ENCODE peak calls at places on chromosomes 4 and X, in eight cellular contexts. N, A, H, V, U, Z, P and O are unnamed samples.

GRCh38 chr4:65670331-65671031 is at the start of gene EPHA5:
- DNase-seq in N (peak; percentile 79), A (peak; percentile 79), H (peak; percentile 78), V (peak; percentile 36), U (peak; percentile 45), Z (peak; percentile 77), P (peak; percentile 93), O (peak; percentile 93)

GRCh38 chr4:156537275-156537674 is 434.3 kb downstream of the PDGFC start:
- DNase-seq in N (no peak), A (no peak), H (no peak), V (no peak), U (no peak), Z (no peak), P (no peak), O (no peak)

GRCh38 chr4:15729910-15730533 is 27.2 kb downstream of the BST1 start:
- DNase-seq in N (no peak), A (peak; percentile 63), H (peak; percentile 51), V (peak; percentile 60), U (peak; percentile 51), Z (no peak), P (peak; percentile 40), O (peak; percentile 82)

GRCh38 chrX:115642895-115643530 is 82.0 kb downstream of the PLS3 start:
- DNase-seq in N (peak; percentile 33), A (peak; percentile 75), H (no peak), V (peak; percentile 77), U (peak; percentile 38), Z (no peak), P (peak; percentile 66), O (peak; percentile 60)

GRCh38 chr4:22512306-22512705 is 3.6 kb downstream of the ADGRA3 start:
- DNase-seq in N (no peak), A (no peak), H (no peak), V (peak; percentile 43), U (no peak), Z (no peak), P (no peak), O (no peak)

GRCh38 chr4:82611982-82612381 is 50.2 kb upstream of the TMEM150C start:
- DNase-seq in N (no peak), A (no peak), H (no peak), V (no peak), U (no peak), Z (no peak), P (no peak), O (no peak)

GRCh38 chrX:56978172-56978571 is 17.2 kb downstream of the SPIN3 start:
- DNase-seq in N (peak; percentile 14), A (peak; percentile 53), H (peak; percentile 18), V (peak; percentile 37), U (peak; percentile 51), Z (no peak), P (peak; percentile 40), O (peak; percentile 39)

GRCh38 chr4:173520921-173521473 is 9.0 kb downstream of the HAND2 start:
- DNase-seq in N (no peak), A (no peak), H (peak; percentile 52), V (no peak), U (no peak), Z (no peak), P (no peak), O (no peak)

GRCh38 chr4:2862528-2862927 is 18.9 kb downstream of the ADD1 start:
- DNase-seq in N (no peak), A (peak; percentile 66), H (peak; percentile 52), V (no peak), U (peak; percentile 25), Z (no peak), P (peak; percentile 23), O (peak; percentile 83)

GRCh38 chr4:92305148-92305877 is 1.5 kb downstream of the GRID2 start:
- DNase-seq in N (no peak), A (peak; percentile 63), H (peak; percentile 91), V (peak; percentile 63), U (peak; percentile 7), Z (peak; percentile 82), P (peak; percentile 39), O (peak; percentile 68)

GRCh38 chr4:26288308-26288982 is 32.4 kb upstream of the RBPJ start:
- DNase-seq in N (no peak), A (no peak), H (no peak), V (peak; percentile 65), U (peak; percentile 75), Z (no peak), P (peak; percentile 47), O (peak; percentile 77)

GRCh38 chr4:73152893-73153292 is 83.4 kb upstream of the COX18 start:
- DNase-seq in N (no peak), A (no peak), H (no peak), V (peak; percentile 23), U (no peak), Z (no peak), P (no peak), O (no peak)

DNA sequence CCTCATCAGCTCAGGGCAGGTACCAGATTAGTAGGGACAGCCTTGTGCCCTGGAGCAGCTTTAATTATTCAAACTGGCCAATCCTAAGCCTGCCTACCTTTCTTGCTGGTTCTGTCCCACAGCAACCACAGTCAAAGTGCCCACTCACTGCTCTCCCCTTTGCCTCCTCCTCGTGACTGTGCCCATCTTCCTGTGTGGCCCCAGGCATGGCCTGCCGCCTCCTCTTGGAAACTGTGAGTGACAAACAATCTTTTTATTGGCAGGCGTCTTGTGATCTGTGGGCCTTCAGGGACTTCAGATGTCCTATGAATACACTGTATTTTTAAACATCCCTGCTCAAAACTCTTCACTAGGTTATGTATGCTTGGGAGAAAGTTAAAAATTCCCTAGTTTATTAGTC is 22.8 kb upstream of the NSG1 start:
- DNase-seq in N (no peak), A (no peak), H (no peak), V (no peak), U (no peak), Z (no peak), P (no peak), O (no peak)
- H3K27me3 ChIP-seq in N (no peaks in the 10 kb centered on the region), A (no peaks in the 10 kb centered on the region), H (no peaks in the 10 kb centered on the region), V (peaks cover 5% of the 10 kb centered on the region), U (no peaks in the 10 kb centered on the region), Z (no peaks in the 10 kb centered on the region), P (no peaks in the 10 kb centered on the region), O (peaks cover 8% of the 10 kb centered on the region)

GRCh38 chr4:54660591-54660990 is 2.8 kb downstream of the KIT start:
- DNase-seq in N (no peak), A (no peak), H (no peak), V (no peak), U (no peak), Z (no peak), P (no peak), O (no peak)

GRCh38 chr4:54660145-54660535 is 2.4 kb downstream of the KIT start:
- DNase-seq in N (no peak), A (no peak), H (no peak), V (no peak), U (peak; percentile 32), Z (no peak), P (no peak), O (no peak)

GRCh38 chr4:54658321-54659093 is 750 bp downstream of the KIT start:
- DNase-seq in N (peak; percentile 35), A (peak; percentile 70), H (peak; percentile 73), V (peak; percentile 28), U (no peak), Z (peak; percentile 55), P (peak; percentile 46), O (peak; percentile 80)

GRCh38 chr4:54661156-54661555 is 3.4 kb downstream of the KIT start:
- DNase-seq in N (no peak), A (no peak), H (no peak), V (no peak), U (peak; percentile 39), Z (no peak), P (peak; percentile 81), O (peak; percentile 88)

GRCh38 chr4:54659213-54660144 is 1.7 kb downstream of the KIT start:
- DNase-seq in N (no peak), A (peak; percentile 20), H (peak; percentile 38), V (peak; percentile 25), U (no peak), Z (no peak), P (peak; percentile 33), O (no peak)
- H3K27me3 ChIP-seq in N (no peaks in the 10 kb centered on the region), A (peaks cover 46% of the 10 kb centered on the region), H (peaks cover 49% of the 10 kb centered on the region), V (peaks cover 15% of the 10 kb centered on the region), U (peaks cover 36% of the 10 kb centered on the region), Z (peaks cover 31% of the 10 kb centered on the region), P (no peaks in the 10 kb centered on the region), O (peaks cover 48% of the 10 kb centered on the region)

DNA sequence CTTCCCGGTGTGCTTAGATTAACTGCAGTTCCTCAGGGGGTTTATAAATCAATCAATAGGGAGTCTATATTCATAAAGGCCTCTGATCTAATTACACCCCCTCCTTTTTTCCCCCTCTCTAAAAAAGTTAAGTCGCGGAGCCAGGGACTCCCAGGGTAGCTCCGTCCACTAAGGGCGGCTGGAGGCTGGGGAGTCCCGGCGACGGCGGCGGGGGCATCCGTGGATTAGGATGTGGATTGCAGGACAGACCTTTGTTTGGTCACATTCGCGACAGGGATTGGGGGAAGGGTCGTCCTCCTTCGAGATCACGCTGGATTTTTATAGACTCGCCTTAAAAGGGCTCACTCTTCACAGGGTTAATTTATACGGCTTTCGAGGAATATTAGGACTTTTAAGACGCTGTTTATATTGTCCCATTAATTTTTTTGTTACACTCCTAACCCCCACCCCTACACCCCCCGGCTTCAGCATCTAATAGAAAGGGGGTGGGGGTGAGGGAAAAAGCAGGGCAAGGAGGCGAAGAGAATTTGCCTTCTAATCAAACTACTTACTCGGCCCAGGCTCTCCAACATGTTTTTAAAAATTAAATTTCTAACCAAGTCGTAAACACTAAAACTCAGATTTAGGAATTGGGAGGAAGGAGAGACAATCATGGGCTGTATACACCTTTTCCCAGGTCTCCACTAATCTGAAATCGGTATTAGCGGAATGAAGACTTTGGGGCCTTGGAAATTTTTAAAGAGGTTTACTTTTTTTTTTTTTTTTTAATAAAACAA is 8.5 kb downstream of the PITX2 start:
- DNase-seq in N (no peak), A (no peak), H (peak; percentile 65), V (no peak), U (no peak), Z (no peak), P (no peak), O (no peak)
- H3K27me3 ChIP-seq in N (peaks cover 22% of the 10 kb centered on the region), A (peaks cover 13% of the 10 kb centered on the region), H (peaks cover 72% of the 10 kb centered on the region), V (peaks cover 84% of the 10 kb centered on the region), U (peaks cover 75% of the 10 kb centered on the region), Z (peaks cover 99% of the 10 kb centered on the region), P (peaks cover 92% of the 10 kb centered on the region), O (peaks cover 100% of the 10 kb centered on the region)

GRCh38 chrX:113580486-113580885 is 739.9 kb upstream of the AMOT start:
- DNase-seq in N (no peak), A (no peak), H (no peak), V (no peak), U (no peak), Z (no peak), P (no peak), O (no peak)

GRCh38 chrX:113586281-113586898 is 745.8 kb upstream of the AMOT start:
- DNase-seq in N (no peak), A (no peak), H (no peak), V (no peak), U (no peak), Z (no peak), P (no peak), O (no peak)
- H3K27me3 ChIP-seq in N (no peaks in the 10 kb centered on the region), A (no peaks in the 10 kb centered on the region), H (no peaks in the 10 kb centered on the region), V (no peaks in the 10 kb centered on the region), U (no peaks in the 10 kb centered on the region), Z (peaks cover 60% of the 10 kb centered on the region), P (no peaks in the 10 kb centered on the region), O (peaks cover 3% of the 10 kb centered on the region)